ENCODE peak calls at places on chromosomes 16 and 17, in nine cellular contexts. One of them, this sample, is unnamed.

GRCh38 chr16:88830250-88830649 is 18.5 kb upstream of the APRT start:
- ATAC-seq in upper lobe of left lung: no peak
- ATAC-seq in GM23338: no peak
- ATAC-seq in left lung: no peak
- ATAC-seq in GM12878: no peak
- ATAC-seq in heart right ventricle: peak; percentile 35
- ATAC-seq in DND-41: no peak
- ATAC-seq in heart left ventricle: peak; percentile 47
- ATAC-seq in right lobe of liver: no peak
- ATAC-seq in this sample: peak; percentile 23

GRCh38 chr16:56743840-56744239 is 13.9 kb downstream of the NUP93 start:
- ATAC-seq in upper lobe of left lung: peak; percentile 48
- ATAC-seq in GM23338: peak; percentile 44
- ATAC-seq in left lung: peak; percentile 38
- ATAC-seq in GM12878: peak; percentile 26
- ATAC-seq in heart right ventricle: peak; percentile 89
- ATAC-seq in DND-41: no peak
- ATAC-seq in heart left ventricle: peak; percentile 89
- ATAC-seq in right lobe of liver: peak; percentile 49
- ATAC-seq in this sample: no peak

GRCh38 chr17:62996221-62996620 is 30.2 kb downstream of the TANC2 start:
- ATAC-seq in upper lobe of left lung: no peak
- ATAC-seq in GM23338: no peak
- ATAC-seq in left lung: no peak
- ATAC-seq in GM12878: no peak
- ATAC-seq in heart right ventricle: no peak
- ATAC-seq in DND-41: no peak
- ATAC-seq in heart left ventricle: no peak
- ATAC-seq in right lobe of liver: no peak
- ATAC-seq in this sample: no peak

GRCh38 chr17:64975318-64976087 is 56.2 kb upstream of the LRRC37A3 start:
- ATAC-seq in upper lobe of left lung: peak; percentile 98
- ATAC-seq in GM23338: peak; percentile 94
- ATAC-seq in left lung: peak; percentile 97
- ATAC-seq in GM12878: peak; percentile 87
- ATAC-seq in heart right ventricle: peak; percentile 97
- ATAC-seq in DND-41: peak; percentile 80
- ATAC-seq in heart left ventricle: peak; percentile 97
- ATAC-seq in right lobe of liver: peak; percentile 91
- ATAC-seq in this sample: peak; percentile 95

GRCh38 chr16:74730049-74730683 is 29.5 kb upstream of the MLKL start:
- ATAC-seq in upper lobe of left lung: no peak
- ATAC-seq in GM23338: no peak
- ATAC-seq in left lung: peak; percentile 94
- ATAC-seq in GM12878: no peak
- ATAC-seq in heart right ventricle: no peak
- ATAC-seq in DND-41: peak; percentile 75
- ATAC-seq in heart left ventricle: no peak
- ATAC-seq in right lobe of liver: no peak
- ATAC-seq in this sample: no peak

GRCh38 chr17:1029196-1029911 is 32.4 kb downstream of the TIMM22 start:
- ATAC-seq in upper lobe of left lung: no peak
- ATAC-seq in GM23338: no peak
- ATAC-seq in left lung: peak; percentile 20
- ATAC-seq in GM12878: no peak
- ATAC-seq in heart right ventricle: peak; percentile 63
- ATAC-seq in DND-41: no peak
- ATAC-seq in heart left ventricle: peak; percentile 52
- ATAC-seq in right lobe of liver: no peak
- ATAC-seq in this sample: peak; percentile 63

GRCh38 chr17:55314784-55315491 is 50.2 kb downstream of the HLF start:
- ATAC-seq in upper lobe of left lung: no peak
- ATAC-seq in GM23338: no peak
- ATAC-seq in left lung: no peak
- ATAC-seq in GM12878: peak; percentile 59
- ATAC-seq in heart right ventricle: no peak
- ATAC-seq in DND-41: no peak
- ATAC-seq in heart left ventricle: no peak
- ATAC-seq in right lobe of liver: no peak
- ATAC-seq in this sample: no peak

GRCh38 chr16:12062343-12063003 is 85.9 kb downstream of the SNX29 start:
- ATAC-seq in upper lobe of left lung: peak; percentile 97
- ATAC-seq in GM23338: no peak
- ATAC-seq in left lung: peak; percentile 94
- ATAC-seq in GM12878: no peak
- ATAC-seq in heart right ventricle: peak; percentile 91
- ATAC-seq in DND-41: peak; percentile 39
- ATAC-seq in heart left ventricle: peak; percentile 91
- ATAC-seq in right lobe of liver: peak; percentile 84
- ATAC-seq in this sample: peak; percentile 96

DNA sequence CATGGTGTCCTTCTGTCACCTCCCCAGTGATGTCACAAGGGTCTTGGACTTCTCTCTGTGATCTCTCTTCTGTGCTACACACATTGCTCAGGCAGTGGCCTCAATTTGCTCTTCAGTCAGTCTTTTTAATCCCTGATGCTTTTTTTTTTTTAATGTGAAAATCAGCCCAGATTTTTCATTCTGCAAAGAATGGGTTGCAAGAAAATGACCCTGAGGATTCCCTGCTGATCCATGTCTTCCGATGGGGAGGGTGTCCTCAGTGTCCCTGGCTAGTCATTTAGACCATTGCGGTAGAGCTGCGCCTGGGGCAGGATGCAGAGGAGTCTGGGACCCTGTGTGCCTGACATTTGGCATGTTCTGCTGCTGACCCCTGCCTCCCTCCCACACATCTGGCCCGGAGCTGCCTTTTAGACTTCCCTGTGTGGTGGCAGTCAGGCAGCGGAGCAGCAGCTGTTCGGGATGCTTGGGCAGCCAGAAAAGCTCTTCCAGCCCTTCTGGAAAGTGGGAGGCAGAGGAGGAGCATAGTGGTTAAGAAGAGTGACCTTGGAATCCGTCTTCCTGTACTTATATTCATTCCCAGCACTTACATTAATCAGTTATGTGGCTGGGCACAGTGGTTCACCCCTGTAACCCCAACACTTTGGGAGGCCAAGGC is 12.3 kb downstream of the GPT2 start:
- ATAC-seq in upper lobe of left lung: no peak
- ATAC-seq in GM23338: no peak
- ATAC-seq in left lung: peak; percentile 14
- ATAC-seq in GM12878: no peak
- ATAC-seq in heart right ventricle: peak; percentile 39
- ATAC-seq in DND-41: no peak
- ATAC-seq in heart left ventricle: peak; percentile 42
- ATAC-seq in right lobe of liver: no peak
- ATAC-seq in this sample: no peak
- H3K4me1 ChIP-seq in upper lobe of left lung: peaks cover 6% of the 10 kb centered on the region
- H3K4me1 ChIP-seq in GM23338: no peaks in the 10 kb centered on the region
- H3K4me1 ChIP-seq in left lung: no peaks in the 10 kb centered on the region
- H3K4me1 ChIP-seq in GM12878: no peaks in the 10 kb centered on the region
- H3K4me1 ChIP-seq in heart right ventricle: peaks cover 43% of the 10 kb centered on the region
- H3K4me1 ChIP-seq in DND-41: no peaks in the 10 kb centered on the region
- H3K4me1 ChIP-seq in heart left ventricle: peaks cover 11% of the 10 kb centered on the region
- H3K4me1 ChIP-seq in right lobe of liver: peaks cover 44% of the 10 kb centered on the region
- H3K4me1 ChIP-seq in this sample: peaks cover 30% of the 10 kb centered on the region

GRCh38 chr17:39706383-39706782 is 6.5 kb downstream of the ERBB2 start:
- ATAC-seq in upper lobe of left lung: no peak
- ATAC-seq in GM23338: no peak
- ATAC-seq in left lung: no peak
- ATAC-seq in GM12878: no peak
- ATAC-seq in heart right ventricle: peak; percentile 6
- ATAC-seq in DND-41: no peak
- ATAC-seq in heart left ventricle: no peak
- ATAC-seq in right lobe of liver: no peak
- ATAC-seq in this sample: no peak

GRCh38 chr17:39706921-39707337 is 7.1 kb downstream of the ERBB2 start:
- ATAC-seq in upper lobe of left lung: no peak
- ATAC-seq in GM23338: no peak
- ATAC-seq in left lung: no peak
- ATAC-seq in GM12878: no peak
- ATAC-seq in heart right ventricle: no peak
- ATAC-seq in DND-41: peak; percentile 44
- ATAC-seq in heart left ventricle: no peak
- ATAC-seq in right lobe of liver: no peak
- ATAC-seq in this sample: no peak

GRCh38 chr17:39704821-39705551 is 5.1 kb downstream of the ERBB2 start:
- ATAC-seq in upper lobe of left lung: no peak
- ATAC-seq in GM23338: peak; percentile 71
- ATAC-seq in left lung: peak; percentile 31
- ATAC-seq in GM12878: no peak
- ATAC-seq in heart right ventricle: no peak
- ATAC-seq in DND-41: no peak
- ATAC-seq in heart left ventricle: peak; percentile 20
- ATAC-seq in right lobe of liver: no peak
- ATAC-seq in this sample: no peak

GRCh38 chr17:39703913-39704312 is 4.0 kb downstream of the ERBB2 start:
- ATAC-seq in upper lobe of left lung: no peak
- ATAC-seq in GM23338: no peak
- ATAC-seq in left lung: no peak
- ATAC-seq in GM12878: peak; percentile 45
- ATAC-seq in heart right ventricle: no peak
- ATAC-seq in DND-41: no peak
- ATAC-seq in heart left ventricle: no peak
- ATAC-seq in right lobe of liver: no peak
- ATAC-seq in this sample: no peak

GRCh38 chr17:39705786-39706348 is 6.0 kb downstream of the ERBB2 start:
- ATAC-seq in upper lobe of left lung: peak; percentile 42
- ATAC-seq in GM23338: peak; percentile 11
- ATAC-seq in left lung: peak; percentile 80
- ATAC-seq in GM12878: no peak
- ATAC-seq in heart right ventricle: peak; percentile 77
- ATAC-seq in DND-41: no peak
- ATAC-seq in heart left ventricle: peak; percentile 72
- ATAC-seq in right lobe of liver: peak; percentile 69
- ATAC-seq in this sample: no peak
- H3K4me1 ChIP-seq in upper lobe of left lung: peaks cover 67% of the 10 kb centered on the region
- H3K4me1 ChIP-seq in GM23338: peaks cover 47% of the 10 kb centered on the region
- H3K4me1 ChIP-seq in left lung: peaks cover 33% of the 10 kb centered on the region
- H3K4me1 ChIP-seq in GM12878: peaks cover 11% of the 10 kb centered on the region
- H3K4me1 ChIP-seq in heart right ventricle: peaks cover 55% of the 10 kb centered on the region
- H3K4me1 ChIP-seq in DND-41: no peaks in the 10 kb centered on the region
- H3K4me1 ChIP-seq in heart left ventricle: peaks cover 17% of the 10 kb centered on the region
- H3K4me1 ChIP-seq in right lobe of liver: peaks cover 62% of the 10 kb centered on the region
- H3K4me1 ChIP-seq in this sample: peaks cover 15% of the 10 kb centered on the region

GRCh38 chr17:3964203-3965122 is at the start of gene ATP2A3:
- ATAC-seq in upper lobe of left lung: peak; percentile 69
- ATAC-seq in GM23338: peak; percentile 70
- ATAC-seq in left lung: peak; percentile 67
- ATAC-seq in GM12878: peak; percentile 75
- ATAC-seq in heart right ventricle: peak; percentile 47
- ATAC-seq in DND-41: peak; percentile 34
- ATAC-seq in heart left ventricle: peak; percentile 73
- ATAC-seq in right lobe of liver: peak; percentile 24
- ATAC-seq in this sample: peak; percentile 40

GRCh38 chr17:3963214-3964201 is 729 bp downstream of the ATP2A3 start:
- ATAC-seq in upper lobe of left lung: no peak
- ATAC-seq in GM23338: peak; percentile 30
- ATAC-seq in left lung: no peak
- ATAC-seq in GM12878: peak; percentile 47
- ATAC-seq in heart right ventricle: peak; percentile 16
- ATAC-seq in DND-41: peak; percentile 53
- ATAC-seq in heart left ventricle: no peak
- ATAC-seq in right lobe of liver: no peak
- ATAC-seq in this sample: no peak

GRCh38 chr17:3961564-3962047 is 2.6 kb downstream of the ATP2A3 start:
- ATAC-seq in upper lobe of left lung: no peak
- ATAC-seq in GM23338: no peak
- ATAC-seq in left lung: no peak
- ATAC-seq in GM12878: peak; percentile 19
- ATAC-seq in heart right ventricle: no peak
- ATAC-seq in DND-41: peak; percentile 62
- ATAC-seq in heart left ventricle: no peak
- ATAC-seq in right lobe of liver: no peak
- ATAC-seq in this sample: no peak

GRCh38 chr17:3960764-3961163 is 3.5 kb downstream of the ATP2A3 start:
- ATAC-seq in upper lobe of left lung: peak; percentile 16
- ATAC-seq in GM23338: no peak
- ATAC-seq in left lung: no peak
- ATAC-seq in GM12878: no peak
- ATAC-seq in heart right ventricle: peak; percentile 48
- ATAC-seq in DND-41: no peak
- ATAC-seq in heart left ventricle: peak; percentile 29
- ATAC-seq in right lobe of liver: no peak
- ATAC-seq in this sample: no peak

DNA sequence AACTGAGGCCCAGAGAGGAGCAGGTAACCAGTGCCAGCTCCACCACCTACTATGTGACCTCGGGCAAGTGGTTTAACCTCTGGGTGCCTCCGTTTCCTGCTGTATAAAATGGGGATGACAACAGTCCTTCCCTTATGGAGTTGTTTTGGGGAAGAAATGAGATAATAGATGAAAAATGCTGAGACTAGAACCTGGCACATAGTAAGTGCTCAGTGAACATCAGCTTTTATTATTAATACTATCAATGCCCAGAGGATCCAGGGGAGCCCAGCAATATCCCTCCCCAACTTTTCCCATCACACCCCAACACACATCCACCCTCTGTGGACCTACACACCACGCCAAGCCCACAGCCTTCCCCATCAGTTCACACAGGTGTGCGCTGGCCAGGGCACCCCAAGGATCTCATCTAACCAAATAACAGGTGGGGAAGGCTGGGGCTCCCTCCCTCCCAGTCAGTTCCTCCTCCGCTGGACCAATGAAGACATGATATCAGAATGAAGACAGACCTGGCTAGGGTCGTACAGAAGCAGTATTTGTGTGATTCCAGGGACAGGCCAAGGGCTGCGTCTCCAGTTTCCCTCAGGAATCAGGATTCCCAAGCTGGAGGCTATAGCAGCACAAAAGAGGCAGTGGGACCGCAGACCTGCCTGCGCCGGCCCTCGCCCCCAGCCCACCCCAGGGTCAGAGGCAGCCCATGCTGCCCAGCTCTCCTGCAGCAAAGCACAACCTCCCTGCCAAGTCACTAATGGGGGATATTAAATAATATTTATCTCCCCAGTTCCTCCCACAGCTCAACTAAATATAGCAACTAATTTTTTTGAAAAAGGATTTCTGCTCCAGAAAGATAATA is 1.8 kb downstream of the ATP2A3 start:
- ATAC-seq in upper lobe of left lung: no peak
- ATAC-seq in GM23338: no peak
- ATAC-seq in left lung: no peak
- ATAC-seq in GM12878: no peak
- ATAC-seq in heart right ventricle: no peak
- ATAC-seq in DND-41: no peak
- ATAC-seq in heart left ventricle: no peak
- ATAC-seq in right lobe of liver: no peak
- ATAC-seq in this sample: no peak
- H3K4me1 ChIP-seq in upper lobe of left lung: peaks cover 70% of the 10 kb centered on the region
- H3K4me1 ChIP-seq in GM23338: peaks cover 36% of the 10 kb centered on the region
- H3K4me1 ChIP-seq in left lung: peaks cover 67% of the 10 kb centered on the region
- H3K4me1 ChIP-seq in GM12878: peaks cover 41% of the 10 kb centered on the region
- H3K4me1 ChIP-seq in heart right ventricle: peaks cover 46% of the 10 kb centered on the region
- H3K4me1 ChIP-seq in DND-41: peaks cover 60% of the 10 kb centered on the region
- H3K4me1 ChIP-seq in heart left ventricle: peaks cover 11% of the 10 kb centered on the region
- H3K4me1 ChIP-seq in right lobe of liver: peaks cover 9% of the 10 kb centered on the region
- H3K4me1 ChIP-seq in this sample: no peaks in the 10 kb centered on the region

DNA sequence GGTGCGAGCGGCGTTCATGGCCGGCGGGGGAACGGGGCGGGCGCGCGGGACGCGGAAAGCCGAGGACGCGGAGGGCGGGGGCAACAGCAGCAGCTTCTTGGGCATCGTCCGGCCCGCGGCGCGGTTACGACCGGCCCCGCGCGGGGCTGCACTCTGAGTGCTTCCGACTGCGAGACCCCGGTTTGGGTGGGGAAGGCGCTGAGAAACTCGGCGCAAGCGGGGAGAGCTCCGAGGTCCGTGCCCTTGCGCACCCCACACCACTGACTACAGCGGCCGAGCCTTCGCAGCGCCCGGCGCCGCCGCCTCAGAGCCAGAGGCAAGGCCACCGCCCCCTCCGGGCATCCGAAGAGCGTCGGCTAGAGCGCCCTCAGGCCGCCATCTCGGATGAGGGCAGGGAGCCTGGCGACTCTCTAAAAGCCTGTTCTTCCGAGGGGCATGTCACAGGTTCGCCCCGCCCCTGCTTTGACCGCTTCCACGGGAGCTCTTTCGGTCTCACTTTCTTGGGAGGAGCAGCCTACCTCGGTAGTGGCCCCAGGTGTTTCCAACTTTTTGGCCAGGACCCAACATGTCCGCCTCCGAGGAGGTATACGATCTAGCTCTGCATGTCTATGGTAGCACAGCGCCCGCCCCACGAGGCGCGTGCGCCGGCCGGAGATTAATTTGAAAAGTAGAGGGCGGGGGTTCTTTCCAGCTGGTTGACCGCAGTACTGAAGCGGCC is at the start of gene PRPSAP1:
- ATAC-seq in upper lobe of left lung: peak; percentile 99
- ATAC-seq in GM23338: peak; percentile 95
- ATAC-seq in left lung: peak; percentile 98
- ATAC-seq in GM12878: peak; percentile 98
- ATAC-seq in heart right ventricle: peak; percentile 99
- ATAC-seq in DND-41: peak; percentile 93
- ATAC-seq in heart left ventricle: peak; percentile 99
- ATAC-seq in right lobe of liver: peak; percentile 94
- ATAC-seq in this sample: peak; percentile 98
- H3K4me1 ChIP-seq in upper lobe of left lung: peaks cover 29% of the 10 kb centered on the region
- H3K4me1 ChIP-seq in GM23338: peaks cover 7% of the 10 kb centered on the region
- H3K4me1 ChIP-seq in left lung: peaks cover 25% of the 10 kb centered on the region
- H3K4me1 ChIP-seq in GM12878: peaks cover 13% of the 10 kb centered on the region
- H3K4me1 ChIP-seq in heart right ventricle: peaks cover 25% of the 10 kb centered on the region
- H3K4me1 ChIP-seq in DND-41: peaks cover 34% of the 10 kb centered on the region
- H3K4me1 ChIP-seq in heart left ventricle: no peaks in the 10 kb centered on the region
- H3K4me1 ChIP-seq in right lobe of liver: peaks cover 7% of the 10 kb centered on the region
- H3K4me1 ChIP-seq in this sample: no peaks in the 10 kb centered on the region